ENCODE peak calls at places on chromosomes 3 and 15, in four cellular contexts. One of them, this sample, is unnamed.

GRCh38 chr15:56325186-56325585 is 40.0 kb upstream of the TEX9 start:
- DNase-seq in K562: no peak
- DNase-seq in H1: no peak
- DNase-seq in HepG2: no peak
- DNase-seq in this sample: no peak

GRCh38 chr3:53221345-53221744 is 34.5 kb downstream of the TKT start:
- DNase-seq in H1: no peak
- DNase-seq in K562: no peak
- DNase-seq in HepG2: no peak
- DNase-seq in this sample: no peak

GRCh38 chr15:55707523-55707922 is 35.4 kb downstream of the PRTG start:
- DNase-seq in K562: no peak
- DNase-seq in HepG2: no peak
- DNase-seq in H1: no peak
- DNase-seq in this sample: no peak

GRCh38 chr15:86483936-86484335 is 404.3 kb downstream of the AGBL1 start:
- DNase-seq in K562: no peak
- DNase-seq in HepG2: no peak
- DNase-seq in H1: no peak
- DNase-seq in this sample: no peak

GRCh38 chr3:154875142-154875541 is 205.0 kb upstream of the MME start:
- DNase-seq in HepG2: no peak
- DNase-seq in H1: no peak
- DNase-seq in K562: no peak
- DNase-seq in this sample: no peak

GRCh38 chr3:97744289-97744688 is 20.3 kb upstream of the ARL6 start:
- DNase-seq in K562: no peak
- DNase-seq in H1: no peak
- DNase-seq in HepG2: no peak
- DNase-seq in this sample: no peak

GRCh38 chr15:93028632-93029612 is 60.1 kb downstream of the RGMA start:
- DNase-seq in K562: no peak
- DNase-seq in H1: no peak
- DNase-seq in HepG2: no peak
- DNase-seq in this sample: no peak

GRCh38 chr15:39599871-39600270 is 19.0 kb downstream of the THBS1 start:
- DNase-seq in HepG2: no peak
- DNase-seq in H1: no peak
- DNase-seq in K562: no peak
- DNase-seq in this sample: no peak

GRCh38 chr15:58077427-58077826 is 11.9 kb upstream of the ALDH1A2 start:
- DNase-seq in HepG2: peak
- DNase-seq in H1: no peak
- DNase-seq in K562: peak
- DNase-seq in this sample: no peak

DNA sequence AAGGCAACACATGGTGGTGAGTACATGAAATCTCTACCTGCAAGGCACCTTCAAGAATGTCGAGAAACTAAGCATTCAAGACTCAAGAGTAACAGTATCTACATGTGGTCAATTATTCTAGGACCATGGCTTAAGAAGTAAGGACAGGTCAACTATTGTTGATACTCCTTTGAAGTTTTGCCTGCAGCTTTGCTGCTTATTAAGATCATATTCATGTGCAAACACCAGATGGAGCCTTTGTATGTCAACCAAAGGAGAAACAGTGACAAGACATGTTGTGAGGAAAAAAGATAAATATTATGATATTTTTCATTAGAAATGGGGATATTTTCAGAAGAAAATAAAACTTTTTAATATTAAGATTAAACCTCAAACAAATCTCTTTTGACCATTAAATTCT is 52.3 kb upstream of the FGF7 start:
- DNase-seq in H1: no peak
- DNase-seq in K562: peak
- DNase-seq in HepG2: no peak
- DNase-seq in this sample: no peak
- TF ChIP-seq CBX5 in H1: no peak
- TF ChIP-seq CBX5 in K562: no peak
- TF ChIP-seq CBX5 in HepG2: no peak
- TF ChIP-seq CBX5 in this sample: no peak

GRCh38 chr3:99877180-99877579 is 59.5 kb downstream of the CMSS1 start:
- DNase-seq in HepG2: no peak
- DNase-seq in H1: no peak
- DNase-seq in K562: no peak
- DNase-seq in this sample: no peak

GRCh38 chr3:99872633-99873254 is 55.1 kb downstream of the CMSS1 start:
- DNase-seq in K562: peak
- DNase-seq in HepG2: no peak
- DNase-seq in H1: no peak
- DNase-seq in this sample: peak

GRCh38 chr3:99878005-99878404 is 60.3 kb downstream of the CMSS1 start:
- DNase-seq in K562: peak
- DNase-seq in H1: no peak
- DNase-seq in HepG2: peak
- DNase-seq in this sample: no peak

GRCh38 chr3:99875925-99876781 is 58.5 kb downstream of the CMSS1 start:
- DNase-seq in HepG2: peak
- DNase-seq in H1: peak
- DNase-seq in K562: peak
- DNase-seq in this sample: no peak

DNA sequence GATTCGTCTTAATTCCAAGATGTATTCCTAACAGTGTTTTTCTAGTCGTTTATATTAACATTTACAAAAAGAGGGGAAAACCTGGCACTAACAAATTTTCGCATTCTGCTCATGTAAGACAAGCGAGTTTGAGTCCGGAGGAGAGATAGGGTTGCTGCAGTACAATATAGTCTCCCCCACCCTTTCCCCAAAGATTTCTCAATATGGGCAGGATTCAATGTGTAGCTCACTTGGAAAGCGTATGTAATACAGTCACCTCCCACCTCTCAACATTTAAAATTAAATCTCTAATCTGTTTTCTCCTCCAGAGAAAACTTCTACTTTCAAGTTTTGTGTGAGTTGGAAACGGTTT is 57.9 kb downstream of the CMSS1 start:
- DNase-seq in H1: no peak
- DNase-seq in K562: peak
- DNase-seq in HepG2: peak
- DNase-seq in this sample: no peak
- TF ChIP-seq CBX5 in H1: no peak
- TF ChIP-seq CBX5 in K562: no peak
- TF ChIP-seq CBX5 in HepG2: no peak
- TF ChIP-seq CBX5 in this sample: no peak

DNA sequence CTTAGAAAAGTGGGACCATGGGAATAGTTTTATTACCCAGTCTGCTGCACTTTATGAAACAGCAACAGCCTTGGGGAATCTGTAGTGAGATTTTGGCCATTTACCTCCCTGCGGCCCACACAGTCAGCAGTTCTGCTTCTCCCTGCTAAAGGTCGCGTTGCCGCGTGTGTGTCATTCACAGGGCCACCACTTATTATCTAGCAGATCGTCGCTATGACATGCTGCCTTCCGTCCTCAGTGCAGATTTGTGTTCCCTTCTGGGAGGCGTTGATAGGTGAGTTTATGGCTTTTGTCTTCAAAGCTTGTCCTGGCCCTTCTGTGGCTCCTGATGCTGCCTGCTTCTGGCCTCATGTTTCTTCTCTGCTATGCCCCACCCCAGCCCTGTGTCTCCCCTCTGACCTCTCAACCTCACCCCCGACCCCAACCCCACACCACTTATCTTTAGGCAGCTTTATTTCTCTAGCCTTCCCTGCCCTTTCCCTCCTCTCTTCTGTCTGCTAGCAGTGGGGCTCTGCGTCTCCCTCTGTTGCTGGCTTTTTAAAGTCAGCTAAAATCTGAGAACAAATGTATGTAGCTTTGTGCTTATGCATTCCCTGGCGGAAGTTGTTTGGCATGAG is 30.1 kb downstream of the DIS3L start:
- DNase-seq in H1: no peak
- DNase-seq in HepG2: no peak
- DNase-seq in K562: peak
- DNase-seq in this sample: no peak
- TF ChIP-seq CBX5 in H1: no peak
- TF ChIP-seq CBX5 in HepG2: no peak
- TF ChIP-seq CBX5 in K562: no peak
- TF ChIP-seq CBX5 in this sample: no peak

GRCh38 chr3:46090161-46090591 is 62.9 kb upstream of the XCR1 start:
- DNase-seq in H1: no peak
- DNase-seq in K562: no peak
- DNase-seq in HepG2: no peak
- DNase-seq in this sample: no peak

GRCh38 chr3:46091046-46091445 is 63.8 kb upstream of the XCR1 start:
- DNase-seq in H1: no peak
- DNase-seq in HepG2: no peak
- DNase-seq in K562: no peak
- DNase-seq in this sample: no peak

GRCh38 chr3:46091971-46092703 is 64.9 kb upstream of the XCR1 start:
- DNase-seq in HepG2: no peak
- DNase-seq in K562: no peak
- DNase-seq in H1: no peak
- DNase-seq in this sample: no peak

GRCh38 chr3:46087871-46088270 is 60.6 kb upstream of the XCR1 start:
- DNase-seq in H1: no peak
- DNase-seq in K562: no peak
- DNase-seq in HepG2: no peak
- DNase-seq in this sample: no peak

DNA sequence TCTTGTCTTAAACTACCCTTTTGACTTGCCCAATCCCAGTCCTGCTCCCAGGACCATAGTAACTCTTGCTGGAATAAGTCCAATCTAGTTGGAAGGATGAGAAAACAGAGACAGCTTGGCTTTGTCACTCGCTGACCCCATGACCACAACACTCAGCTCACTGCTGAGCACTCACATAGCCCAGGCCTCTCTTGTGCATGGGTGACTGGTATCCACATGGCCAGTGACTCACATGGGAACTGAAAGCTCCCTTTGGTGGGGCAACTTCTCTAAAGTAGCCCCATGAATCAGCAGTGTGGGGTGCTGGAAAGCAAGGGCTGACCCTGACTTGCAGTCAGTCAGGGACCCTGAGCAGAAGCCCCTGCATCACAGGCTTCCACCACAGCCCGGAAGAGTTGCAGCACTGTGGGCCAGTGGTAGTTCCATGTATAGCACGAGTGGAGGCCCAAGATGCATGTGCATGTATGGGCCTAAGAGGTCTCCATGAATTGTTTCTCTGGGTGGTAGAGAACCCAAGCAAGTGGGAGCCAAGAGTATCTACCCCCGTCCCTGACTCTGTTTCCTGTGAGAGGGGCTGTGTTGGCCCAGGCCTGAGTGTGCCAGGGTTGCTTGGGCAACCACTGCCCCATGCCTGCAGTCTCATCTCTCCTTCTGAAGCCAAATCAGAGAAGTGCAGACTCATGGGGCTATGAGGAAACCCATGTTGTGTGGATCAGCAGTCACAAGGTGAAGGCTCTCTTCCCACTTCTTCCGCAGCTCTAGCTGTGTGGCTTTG is 62.1 kb upstream of the XCR1 start:
- DNase-seq in HepG2: no peak
- DNase-seq in K562: no peak
- DNase-seq in H1: no peak
- DNase-seq in this sample: peak
- TF ChIP-seq CBX5 in HepG2: no peak
- TF ChIP-seq CBX5 in K562: no peak
- TF ChIP-seq CBX5 in H1: no peak
- TF ChIP-seq CBX5 in this sample: no peak

DNA sequence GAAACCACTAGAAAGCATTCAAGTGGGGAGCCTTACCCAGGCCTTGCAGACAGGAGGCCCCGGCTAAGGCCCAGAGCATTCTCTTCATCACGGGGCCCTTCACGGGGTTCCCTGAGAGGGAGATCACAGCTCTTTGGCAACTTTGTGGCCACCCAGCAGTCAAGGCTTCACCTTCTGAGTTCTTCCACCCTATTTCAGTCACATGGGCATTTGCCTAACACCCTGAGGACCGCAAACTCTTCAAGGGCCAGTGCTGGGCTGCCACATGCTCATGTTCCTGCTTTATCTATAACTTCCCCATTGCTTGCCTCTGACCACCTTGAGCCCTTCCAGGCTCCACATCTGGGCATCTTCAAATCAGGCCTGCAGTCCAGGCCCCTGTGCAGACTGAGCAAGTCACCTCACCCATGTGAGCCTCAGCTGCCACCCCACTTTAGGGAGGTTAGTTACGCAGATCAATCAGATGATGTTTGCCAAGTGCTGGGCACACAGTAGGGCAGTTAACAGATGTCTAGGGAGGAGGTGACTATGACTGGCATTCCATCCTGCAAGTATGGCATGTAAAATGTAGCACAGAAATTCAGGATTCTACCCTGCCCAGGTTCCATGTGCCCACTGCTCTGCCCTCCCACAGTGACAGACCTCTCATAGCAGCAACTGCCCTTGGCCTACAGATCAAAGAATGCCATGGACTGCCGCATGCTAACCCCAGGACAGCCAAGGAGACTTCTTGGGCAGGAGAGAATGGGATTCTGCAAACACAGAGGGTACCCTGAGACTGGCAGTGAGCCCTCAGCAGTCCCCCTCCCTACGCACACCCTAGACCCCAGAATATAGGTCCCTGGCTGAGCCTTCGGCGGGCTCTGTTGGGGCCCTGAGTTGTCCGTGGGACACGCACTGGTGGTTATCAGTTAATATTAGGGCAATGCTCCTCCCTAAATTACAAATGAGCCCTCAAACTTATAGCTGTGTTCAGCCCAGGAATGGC is 37.5 kb upstream of the ZNF710 start:
- DNase-seq in H1: no peak
- DNase-seq in HepG2: no peak
- DNase-seq in K562: no peak
- DNase-seq in this sample: no peak
- TF ChIP-seq CBX5 in H1: no peak
- TF ChIP-seq CBX5 in HepG2: no peak
- TF ChIP-seq CBX5 in K562: no peak
- TF ChIP-seq CBX5 in this sample: no peak

GRCh38 chr3:195717416-195717815 is 3.4 kb upstream of the MUC20 start:
- DNase-seq in K562: no peak
- DNase-seq in HepG2: no peak
- DNase-seq in H1: no peak
- DNase-seq in this sample: no peak

GRCh38 chr3:195711813-195712534 is 8.8 kb upstream of the MUC20 start:
- DNase-seq in H1: no peak
- DNase-seq in K562: no peak
- DNase-seq in HepG2: no peak
- DNase-seq in this sample: no peak

GRCh38 chr3:195715134-195715533 is 5.6 kb upstream of the MUC20 start:
- DNase-seq in K562: no peak
- DNase-seq in HepG2: no peak
- DNase-seq in H1: no peak
- DNase-seq in this sample: no peak

GRCh38 chr3:195715583-195716266 is 5.1 kb upstream of the MUC20 start:
- DNase-seq in K562: peak
- DNase-seq in H1: no peak
- DNase-seq in HepG2: peak
- DNase-seq in this sample: no peak

GRCh38 chr3:195714380-195715011 is 6.3 kb upstream of the MUC20 start:
- DNase-seq in H1: no peak
- DNase-seq in K562: no peak
- DNase-seq in HepG2: no peak
- DNase-seq in this sample: no peak
- TF ChIP-seq CBX5 in H1: no peak
- TF ChIP-seq CBX5 in K562: no peak
- TF ChIP-seq CBX5 in HepG2: no peak
- TF ChIP-seq CBX5 in this sample: no peak